ENCODE peak calls at places on chromosome 14, in four cellular contexts. J is A549, K is HepG2, T is K562. P is an unnamed sample.

GRCh38 chr14:48614003-48614402 is 938.6 kb upstream of the MDGA2 start:
- DNase-seq in J (no peak), T (no peak), K (no peak), P (peak)

GRCh38 chr14:73712071-73712506 is 2.1 kb downstream of the PNMA1 start:
- DNase-seq in T (no peak), K (no peak), J (no peak), P (peak)

GRCh38 chr14:95038521-95039250 is 118.6 kb downstream of the DICER1 start:
- DNase-seq in K (no peak), T (no peak), J (no peak), P (no peak)

GRCh38 chr14:101731187-101732080 is 30.1 kb upstream of the PPP2R5C start:
- DNase-seq in T (peak), K (peak), J (peak), P (peak)

GRCh38 chr14:95660550-95661515 is 25.4 kb upstream of the TCL1B start:
- DNase-seq in K (no peak), J (no peak), T (no peak), P (no peak)

GRCh38 chr14:22557846-22558220 is 31.2 kb downstream of the DAD1 start:
- DNase-seq in K (no peak), J (no peak), T (no peak), P (no peak)

GRCh38 chr14:61335049-61335448 is 13.7 kb downstream of the PRKCH start:
- DNase-seq in J (no peak), T (no peak), K (no peak), P (no peak)

GRCh38 chr14:94613720-94614644 is 1.8 kb downstream of the SERPINA3 start:
- DNase-seq in J (no peak), T (no peak), K (no peak), P (no peak)

GRCh38 chr14:38000340-38000739 is 207.4 kb upstream of the SSTR1 start:
- DNase-seq in T (no peak), K (no peak), J (no peak), P (no peak)

GRCh38 chr14:70884595-70885342 is 22.5 kb upstream of the PCNX1 start:
- DNase-seq in T (peak), J (no peak), K (no peak), P (no peak)

GRCh38 chr14:74988131-74988530 is 14.6 kb upstream of the EIF2B2 start:
- DNase-seq in T (no peak), K (no peak), J (peak), P (peak)

GRCh38 chr14:49512571-49512970 is 73.6 kb downstream of the RPS29 start:
- DNase-seq in T (no peak), J (no peak), K (no peak), P (no peak)

GRCh38 chr14:68879841-68880575 is 87.1 kb upstream of the ZFP36L1 start:
- DNase-seq in T (no peak), J (no peak), K (no peak), P (no peak)

GRCh38 chr14:23559010-23559920 is 3.2 kb downstream of the THTPA start:
- DNase-seq in K (peak), J (peak), T (peak), P (peak)

GRCh38 chr14:103416916-103417315 is 31.7 kb downstream of the MARK3 start:
- DNase-seq in K (no peak), T (no peak), J (no peak), P (no peak)

GRCh38 chr14:103422981-103423600 is 37.9 kb downstream of the MARK3 start:
- DNase-seq in T (peak), K (no peak), J (no peak), P (peak)

GRCh38 chr14:103418508-103418818 is 33.2 kb downstream of the MARK3 start:
- DNase-seq in J (no peak), K (no peak), T (peak), P (peak)
- H3K27ac ChIP-seq in J (no peak), K (no peak), T (peak), P (no peak)

GRCh38 chr14:77014004-77014604 is 14.4 kb downstream of the IRF2BPL start:
- DNase-seq in K (peak), J (no peak), T (no peak), P (peak)
- TF ChIP-seq CEBPB in K (no peak), J (no peak), T (no peak), P (no peak)

GRCh38 chr14:76953196-76953945 is 75.1 kb downstream of the IRF2BPL start:
- DNase-seq in T (peak), J (peak), K (peak), P (peak)
- TF ChIP-seq MAZ in T (no peak), J (no peak), K (no peak), P (no peak)

DNA sequence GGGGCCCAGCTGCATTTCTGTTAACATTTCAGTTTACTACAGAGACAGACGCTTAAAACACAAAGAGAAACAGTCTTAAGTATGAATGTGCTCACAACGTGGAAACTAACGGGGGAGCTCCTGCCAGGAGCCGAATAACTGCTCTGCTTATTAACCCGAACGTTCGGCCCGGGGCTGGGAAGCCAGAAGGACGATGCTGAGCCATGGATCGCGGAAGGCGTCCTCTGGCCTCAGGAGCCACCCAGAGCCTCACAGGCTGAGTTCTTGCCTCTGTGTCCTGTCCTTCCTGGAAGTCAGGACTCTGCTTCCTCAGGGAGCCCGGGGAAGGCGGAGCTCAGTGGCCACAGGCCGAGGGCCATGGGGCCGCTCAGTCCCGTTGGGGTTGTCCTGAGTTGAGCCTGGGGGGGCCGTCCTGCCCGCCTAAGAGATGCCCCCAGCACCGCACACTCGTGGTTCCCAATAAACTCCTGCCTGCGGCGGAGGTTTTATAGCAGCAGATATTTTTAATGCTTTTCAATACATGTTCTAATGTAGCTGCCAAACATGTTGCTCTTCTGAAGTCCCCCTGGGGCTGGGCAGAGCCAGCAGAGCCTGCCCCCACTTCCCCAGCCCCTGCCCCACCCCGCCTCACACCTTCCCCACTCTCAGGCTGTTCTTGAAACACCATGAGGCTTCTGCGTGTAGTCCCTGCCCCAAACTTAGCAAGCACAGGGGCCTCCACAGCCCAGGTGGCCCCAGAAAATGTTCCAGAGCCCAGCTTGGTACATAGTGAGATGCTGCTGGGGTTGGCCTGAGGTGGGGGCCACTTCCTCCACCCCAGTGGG is 3.4 kb upstream of the TEX22 start:
- DNase-seq in J (no peak), K (no peak), T (no peak), P (no peak)
- H3K27ac ChIP-seq in J (no peak), K (no peak), T (no peak), P (no peak)

GRCh38 chr14:100304825-100305445 is 1.3 kb downstream of the SLC25A29 start:
- DNase-seq in J (peak), K (no peak), T (peak), P (peak)

GRCh38 chr14:100306506-100307214 is 416 bp upstream of the SLC25A29 start:
- DNase-seq in J (peak), K (peak), T (peak), P (peak)

GRCh38 chr14:100307215-100308111 is 1.2 kb upstream of the SLC25A29 start:
- DNase-seq in K (no peak), J (no peak), T (no peak), P (peak)

GRCh38 chr14:100305446-100306255 is 593 bp downstream of the SLC25A29 start:
- DNase-seq in J (no peak), K (no peak), T (peak), P (no peak)

DNA sequence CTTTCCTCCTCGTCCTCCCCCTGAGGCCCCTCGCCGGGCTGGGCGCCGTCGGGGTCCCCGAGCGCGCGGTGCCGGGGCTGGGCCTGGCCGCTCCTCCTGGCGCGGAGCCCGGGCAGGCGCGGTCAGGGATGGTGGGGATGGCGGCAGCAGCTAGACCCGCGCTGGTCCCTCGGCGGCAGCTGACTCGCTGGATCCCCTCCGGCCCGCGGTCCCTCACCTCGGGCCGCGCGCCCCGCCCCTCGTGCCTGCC is at the start of gene SLC25A29:
- DNase-seq in K (no peak), T (no peak), J (no peak), P (no peak)
- TF ChIP-seq CEBPB in K (no peak), T (no peak), J (no peak), P (no peak)

P was measured in IMR-90.